ENCODE peak calls at places on chromosomes 3 and 15, in four cellular contexts. E, I, D and Q are unnamed samples. For H3K4me1, the result is how much of the 10 kb centered on the place peaks cover.

GRCh38 chr3:123420416-123420968 is 28.4 kb downstream of the ADCY5 start:
- DNase-seq in E (no peak), I (no peak), D (no peak), Q (no peak)

GRCh38 chr3:81218023-81218422 is 543.4 kb downstream of the GBE1 start:
- DNase-seq in I (no peak), E (no peak), D (no peak), Q (no peak)

GRCh38 chr3:87082806-87083440 is 92.0 kb upstream of the VGLL3 start:
- DNase-seq in E (no peak), I (peak), D (no peak), Q (peak)

GRCh38 chr3:12393894-12394293 is 90.4 kb upstream of the TSEN2 start:
- DNase-seq in E (no peak), D (no peak), I (peak), Q (peak)

GRCh38 chr3:119360736-119361462 is 66.7 kb downstream of the ARHGAP31 start:
- DNase-seq in I (no peak), E (no peak), D (no peak), Q (no peak)

GRCh38 chr3:10723991-10724390 is 92.0 kb upstream of the SLC6A11 start:
- DNase-seq in E (no peak), I (no peak), D (no peak), Q (no peak)

GRCh38 chr3:120399372-120399771 is 50.2 kb upstream of the LRRC58 start:
- DNase-seq in I (no peak), D (no peak), E (no peak), Q (no peak)

GRCh38 chr3:46372492-46373359 is 2.0 kb downstream of the CCR5 start:
- DNase-seq in E (no peak), I (peak), D (no peak), Q (no peak)

GRCh38 chr3:184523825-184524615 is 37.6 kb upstream of the EPHB3 start:
- DNase-seq in E (no peak), I (peak), D (peak), Q (no peak)

DNA sequence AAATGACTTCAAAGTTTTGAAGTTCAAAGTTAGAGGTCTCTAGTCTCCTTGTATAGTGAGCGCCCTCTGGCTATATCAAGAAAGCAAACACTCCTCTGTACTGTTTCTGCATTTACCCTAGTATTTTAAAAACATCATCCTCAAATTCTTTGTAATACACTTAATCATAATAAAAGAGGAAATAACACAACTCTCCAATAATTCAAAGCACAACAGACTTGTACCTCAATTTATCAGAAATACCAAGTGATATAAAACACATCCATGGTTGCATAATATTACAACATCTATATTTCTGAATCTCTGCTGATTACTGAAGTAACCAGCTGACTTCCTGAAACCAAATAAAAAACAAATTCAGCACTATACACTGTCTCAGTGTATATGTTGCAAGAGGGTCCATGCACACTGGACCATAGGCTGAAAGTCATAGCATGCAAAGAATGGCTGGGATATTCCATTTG is 12.5 kb downstream of the PLOD2 start:
- DNase-seq in D (no peak), E (no peak), I (peak), Q (no peak)
- H3K4me1 ChIP-seq in D (under half), E (under half), I (under half), Q (under half)

GRCh38 chr3:66481071-66482001 is 19.5 kb downstream of the LRIG1 start:
- DNase-seq in E (no peak), D (no peak), I (peak), Q (no peak)

GRCh38 chr3:66482005-66482404 is 18.8 kb downstream of the LRIG1 start:
- DNase-seq in D (no peak), E (no peak), I (no peak), Q (no peak)

GRCh38 chr3:66479532-66479947 is 21.3 kb downstream of the LRIG1 start:
- DNase-seq in I (no peak), E (no peak), D (no peak), Q (no peak)

GRCh38 chr3:66478923-66479322 is 21.9 kb downstream of the LRIG1 start:
- DNase-seq in D (no peak), I (no peak), E (no peak), Q (no peak)

DNA sequence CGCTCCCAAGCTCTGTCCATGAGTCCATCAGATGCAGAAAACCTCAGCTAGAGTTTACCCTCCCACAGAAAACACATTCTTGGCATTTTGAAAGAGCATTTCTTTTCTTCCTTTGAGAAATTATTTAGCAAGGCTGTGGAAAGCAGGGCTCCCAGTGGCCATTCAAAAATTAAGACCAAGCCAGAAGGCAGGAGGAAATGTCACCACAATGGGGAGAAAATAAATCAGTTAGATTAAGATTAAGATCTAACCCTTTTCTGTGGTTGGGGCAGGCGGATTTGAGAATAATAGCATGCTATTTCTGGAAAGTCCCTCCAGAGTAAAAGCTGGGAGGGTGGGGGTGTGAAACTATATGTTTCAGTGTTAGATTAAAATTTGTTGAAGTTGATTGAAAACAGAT is 20.2 kb downstream of the LRIG1 start:
- DNase-seq in D (no peak), I (peak), E (no peak), Q (no peak)
- H3K4me1 ChIP-seq in D (under half), I (under half), E (half or more), Q (under half)

GRCh38 chr3:66426135-66426534 is 74.7 kb downstream of the LRIG1 start:
- DNase-seq in I (no peak), E (no peak), D (no peak), Q (no peak)

GRCh38 chr3:66425032-66425431 is 75.8 kb downstream of the LRIG1 start:
- DNase-seq in D (peak), I (no peak), E (no peak), Q (no peak)

GRCh38 chr3:66427352-66427751 is 73.5 kb downstream of the LRIG1 start:
- DNase-seq in I (no peak), D (no peak), E (no peak), Q (no peak)

GRCh38 chr3:66423791-66424190 is 77.0 kb downstream of the LRIG1 start:
- DNase-seq in I (peak), E (peak), D (peak), Q (no peak)

GRCh38 chr3:66425566-66425965 is 75.3 kb downstream of the LRIG1 start:
- DNase-seq in D (no peak), E (no peak), I (no peak), Q (no peak)
- H3K4me1 ChIP-seq in D (under half), E (half or more), I (under half), Q (under half)

GRCh38 chr15:45387379-45388007 is 9.1 kb upstream of the GATM start:
- DNase-seq in I (no peak), D (no peak), E (no peak), Q (peak)
- H3K4me1 ChIP-seq in I (under half), D (under half), E (half or more), Q (under half)

GRCh38 chr3:30613135-30613825 is 6.9 kb downstream of the TGFBR2 start:
- DNase-seq in I (no peak), E (no peak), D (no peak), Q (no peak)
- H3K4me1 ChIP-seq in I (under half), E (under half), D (under half), Q (under half)

GRCh38 chr3:152350764-152351163 is 82.0 kb downstream of the MBNL1 start:
- DNase-seq in D (no peak), E (no peak), I (no peak), Q (no peak)

GRCh38 chr3:152350139-152350538 is 81.4 kb downstream of the MBNL1 start:
- DNase-seq in D (no peak), E (no peak), I (peak), Q (no peak)

GRCh38 chr3:152353578-152353977 is 84.8 kb downstream of the MBNL1 start:
- DNase-seq in D (no peak), E (no peak), I (no peak), Q (no peak)

GRCh38 chr3:152349397-152349796 is 80.7 kb downstream of the MBNL1 start:
- DNase-seq in I (peak), E (no peak), D (no peak), Q (no peak)

GRCh38 chr3:152352559-152352958 is 83.8 kb downstream of the MBNL1 start:
- DNase-seq in D (no peak), E (no peak), I (no peak), Q (no peak)
- H3K4me1 ChIP-seq in D (under half), E (under half), I (under half), Q (under half)